ENCODE peak calls at places on chromosome 16, in nine cellular contexts. C is NCI-H526; M is NCI-H1694; F is AG10803; N is glomerular endothelial cell; I is AG08395; D is Karpas-422; H is stimulated activated CD4-positive, alpha-beta T cell treated with anti-CD3 and anti-CD28 coated beads, Interleukin-2, amount 100 ng/mL, for 24 hours; S is left lobe of liver. B is an unnamed sample.

GRCh38 chr16:89355686-89356085 is 134.7 kb downstream of the ANKRD11 start:
- DNase-seq in C (no peak), M (no peak), F (no peak), N (no peak), I (no peak), D (no peak), H (no peak), S (no peak), B (no peak)

GRCh38 chr16:450385-450784 is 24.9 kb downstream of the RAB11FIP3 start:
- DNase-seq in C (no peak), M (no peak), F (no peak), N (no peak), I (no peak), D (no peak), H (no peak), S (no peak), B (no peak)

GRCh38 chr16:87314990-87315420 is 2.2 kb downstream of the C16orf95 start:
- DNase-seq in C (no peak), M (peak), F (no peak), N (no peak), I (no peak), D (no peak), H (no peak), S (peak), B (no peak)

GRCh38 chr16:80150978-80151705 is 389.7 kb upstream of the DYNLRB2 start:
- DNase-seq in C (no peak), M (no peak), F (peak), N (no peak), I (peak), D (no peak), H (no peak), S (no peak), B (no peak)

GRCh38 chr16:87564524-87564778 is 37.9 kb upstream of the JPH3 start:
- DNase-seq in C (no peak), M (no peak), F (no peak), N (no peak), I (no peak), D (no peak), H (no peak), S (no peak), B (no peak)

GRCh38 chr16:82241469-82242052 is 71.5 kb upstream of the MPHOSPH6 start:
- DNase-seq in C (no peak), M (no peak), F (no peak), N (no peak), I (no peak), D (no peak), H (no peak), S (no peak), B (no peak)

GRCh38 chr16:83967838-83968482 is at the start of gene NECAB2:
- DNase-seq in C (peak), M (no peak), F (peak), N (no peak), I (peak), D (peak), H (peak), S (no peak), B (peak)

GRCh38 chr16:3171181-3171854 is 16.7 kb upstream of the OR1F1 start:
- DNase-seq in C (no peak), M (no peak), F (no peak), N (no peak), I (no peak), D (no peak), H (peak), S (no peak), B (no peak)

GRCh38 chr16:49274936-49275730 is 6.5 kb downstream of the CBLN1 start:
- DNase-seq in C (peak), M (no peak), F (no peak), N (no peak), I (no peak), D (no peak), H (no peak), S (no peak), B (no peak)

GRCh38 chr16:194516-194915 is 14.3 kb downstream of the HBQ1 start:
- DNase-seq in C (no peak), M (no peak), F (no peak), N (no peak), I (no peak), D (no peak), H (no peak), S (no peak), B (no peak)

GRCh38 chr16:83953796-83954576 is 946 bp downstream of the OSGIN1 start:
- DNase-seq in C (peak), M (no peak), F (peak), N (no peak), I (no peak), D (peak), H (no peak), S (no peak), B (no peak)

GRCh38 chr16:71630808-71631207 is 4.8 kb downstream of the MARVELD3 start:
- DNase-seq in C (no peak), M (no peak), F (no peak), N (no peak), I (no peak), D (no peak), H (no peak), S (no peak), B (no peak)

GRCh38 chr16:84302111-84302954 is 7.7 kb downstream of the WFDC1 start:
- DNase-seq in C (no peak), M (no peak), F (no peak), N (no peak), I (no peak), D (peak), H (no peak), S (no peak), B (no peak)

GRCh38 chr16:2475413-2476344 is 752 bp downstream of the TBC1D24 start:
- DNase-seq in C (peak), M (no peak), F (no peak), N (no peak), I (no peak), D (peak), H (peak), S (no peak), B (peak)

GRCh38 chr16:4987580-4988374 is 29.6 kb downstream of the SEC14L5 start:
- DNase-seq in C (peak), M (no peak), F (no peak), N (no peak), I (no peak), D (peak), H (no peak), S (no peak), B (no peak)

GRCh38 chr16:21957687-21958346 is 4.7 kb downstream of the UQCRC2 start:
- DNase-seq in C (no peak), M (no peak), F (no peak), N (no peak), I (no peak), D (no peak), H (no peak), S (no peak), B (no peak)

GRCh38 chr16:73023320-73023719 is 24.6 kb downstream of the ZFHX3 start:
- DNase-seq in C (no peak), M (no peak), F (no peak), N (no peak), I (no peak), D (no peak), H (no peak), S (no peak), B (no peak)

GRCh38 chr16:84528317-84528716 is 23.9 kb upstream of the MEAK7 start:
- DNase-seq in C (no peak), M (no peak), F (no peak), N (no peak), I (no peak), D (no peak), H (no peak), S (no peak), B (no peak)

GRCh38 chr16:24975428-24975889 is 39.7 kb downstream of the ARHGAP17 start:
- DNase-seq in C (no peak), M (no peak), F (peak), N (no peak), I (no peak), D (no peak), H (peak), S (peak), B (no peak)

GRCh38 chr16:30958164-30959083 is 870 bp downstream of the SETD1A start:
- DNase-seq in C (peak), M (no peak), F (peak), N (no peak), I (no peak), D (peak), H (no peak), S (no peak), B (no peak)

GRCh38 chr16:12543700-12544476 is 259.8 kb downstream of the CPPED1 start:
- DNase-seq in C (no peak), M (no peak), F (no peak), N (no peak), I (no peak), D (no peak), H (no peak), S (no peak), B (no peak)

GRCh38 chr16:1972490-1972877 is 631 bp downstream of the TBL3 start:
- DNase-seq in C (no peak), M (no peak), F (no peak), N (no peak), I (no peak), D (peak), H (no peak), S (no peak), B (no peak)

GRCh38 chr16:79317026-79317425 is 283.5 kb downstream of the MAF start:
- DNase-seq in C (no peak), M (no peak), F (no peak), N (no peak), I (no peak), D (no peak), H (no peak), S (no peak), B (no peak)

GRCh38 chr16:22008215-22009142 is 568 bp downstream of the MOSMO start:
- DNase-seq in C (peak), M (no peak), F (no peak), N (no peak), I (peak), D (peak), H (peak), S (peak), B (peak)

GRCh38 chr16:77271532-77272426 is 72.6 kb downstream of the SYCE1L start:
- DNase-seq in C (no peak), M (no peak), F (no peak), N (no peak), I (no peak), D (no peak), H (no peak), S (no peak), B (no peak)

GRCh38 chr16:77943770-77944169 is 78.6 kb upstream of the CLEC3A start:
- DNase-seq in C (no peak), M (no peak), F (no peak), N (no peak), I (no peak), D (no peak), H (no peak), S (no peak), B (no peak)

GRCh38 chr16:89201467-89202377 is 1.4 kb upstream of the SLC22A31 start:
- DNase-seq in C (peak), M (no peak), F (peak), N (no peak), I (peak), D (peak), H (peak), S (no peak), B (peak)

GRCh38 chr16:85141491-85142128 is 29.3 kb upstream of the CIBAR2 start:
- DNase-seq in C (no peak), M (no peak), F (no peak), N (no peak), I (no peak), D (peak), H (no peak), S (no peak), B (no peak)

GRCh38 chr16:54493076-54493475 is 206.5 kb upstream of the IRX3 start:
- DNase-seq in C (no peak), M (no peak), F (peak), N (no peak), I (peak), D (no peak), H (no peak), S (no peak), B (no peak)

GRCh38 chr16:57446530-57447141 is 549 bp downstream of the CIAPIN1 start:
- DNase-seq in C (peak), M (peak), F (peak), N (no peak), I (peak), D (peak), H (peak), S (peak), B (no peak)

GRCh38 chr16:4369006-4369766 is 2.5 kb upstream of the VASN start:
- DNase-seq in C (no peak), M (no peak), F (peak), N (no peak), I (peak), D (no peak), H (no peak), S (peak), B (no peak)

GRCh38 chr16:85220125-85220839 is 108.0 kb upstream of the CIBAR2 start:
- DNase-seq in C (peak), M (peak), F (peak), N (no peak), I (peak), D (no peak), H (no peak), S (peak), B (no peak)

GRCh38 chr16:50011707-50012106 is 13.3 kb upstream of the CNEP1R1 start:
- DNase-seq in C (no peak), M (no peak), F (peak), N (no peak), I (no peak), D (no peak), H (no peak), S (no peak), B (no peak)

GRCh38 chr16:68782198-68783174 is 45.4 kb downstream of the CDH1 start:
- DNase-seq in C (no peak), M (no peak), F (no peak), N (no peak), I (no peak), D (no peak), H (no peak), S (no peak), B (no peak)

GRCh38 chr16:87809150-87809902 is 43.5 kb upstream of the KLHDC4 start:
- DNase-seq in C (no peak), M (no peak), F (no peak), N (no peak), I (no peak), D (peak), H (no peak), S (no peak), B (no peak)

GRCh38 chr16:27332105-27332504 is 18.3 kb downstream of the IL4R start:
- DNase-seq in C (no peak), M (no peak), F (no peak), N (peak), I (no peak), D (no peak), H (no peak), S (no peak), B (no peak)

GRCh38 chr16:10729649-10730048 is 14.0 kb upstream of the NUBP1 start:
- DNase-seq in C (no peak), M (peak), F (peak), N (no peak), I (peak), D (no peak), H (no peak), S (peak), B (no peak)

GRCh38 chr16:15576960-15577958 is 65.7 kb downstream of the MARF1 start:
- DNase-seq in C (peak), M (no peak), F (no peak), N (no peak), I (no peak), D (peak), H (no peak), S (peak), B (no peak)

GRCh38 chr16:64339052-64339770 is 782.7 kb downstream of the CDH11 start:
- DNase-seq in C (no peak), M (no peak), F (peak), N (no peak), I (peak), D (peak), H (no peak), S (no peak), B (no peak)

B was measured in activated CD8-positive, alpha-beta memory T cell treated with anti-CD3 and anti-CD28 coated beads, Interleukin-2, amount 50 U/mL, for 48 hours.